ENCODE peak calls at places on chromosome 2, in nine cellular contexts. L, S, Y, J, W, A, Q, H and O are unnamed samples.

GRCh38 chr2:128314348-128315121 is 4.1 kb downstream of the HS6ST1 start:
- DNase-seq in L (no peak), S (no peak), Y (no peak), J (no peak), W (no peak), A (no peak), Q (no peak), H (no peak), O (no peak)

GRCh38 chr2:11777066-11777782 is 30.8 kb downstream of the LPIN1 start:
- DNase-seq in L (no peak), S (no peak), Y (no peak), J (no peak), W (no peak), A (no peak), Q (peak; percentile 94), H (no peak), O (no peak)

GRCh38 chr2:172335731-172336130 is 91.7 kb upstream of the ITGA6 start:
- DNase-seq in L (no peak), S (peak; percentile 43), Y (no peak), J (no peak), W (no peak), A (no peak), Q (no peak), H (no peak), O (no peak)

GRCh38 chr2:136242100-136242499 is 124.2 kb upstream of the CXCR4 start:
- DNase-seq in L (no peak), S (no peak), Y (no peak), J (no peak), W (no peak), A (no peak), Q (peak; percentile 43), H (no peak), O (no peak)

GRCh38 chr2:231387904-231388724 is 7.4 kb upstream of the B3GNT7 start:
- DNase-seq in L (peak; percentile 14), S (peak; percentile 85), Y (no peak), J (no peak), W (peak; percentile 30), A (peak; percentile 74), Q (peak; percentile 55), H (peak; percentile 36), O (no peak)

GRCh38 chr2:207692206-207693065 is 19.0 kb upstream of the CCNYL1 start:
- DNase-seq in L (no peak), S (peak; percentile 46), Y (no peak), J (peak; percentile 61), W (peak; percentile 54), A (peak; percentile 36), Q (peak; percentile 26), H (peak; percentile 35), O (no peak)

GRCh38 chr2:236168110-236169067 is at the start of gene GBX2:
- DNase-seq in L (no peak), S (no peak), Y (no peak), J (no peak), W (peak; percentile 13), A (peak; percentile 70), Q (peak; percentile 80), H (peak; percentile 44), O (no peak)

GRCh38 chr2:240435955-240436625 is 627 bp downstream of the GPC1 start:
- DNase-seq in L (peak; percentile 15), S (no peak), Y (no peak), J (no peak), W (peak; percentile 25), A (peak; percentile 37), Q (peak; percentile 33), H (peak; percentile 24), O (no peak)

GRCh38 chr2:211495339-211495738 is 938.9 kb downstream of the CPS1 start:
- DNase-seq in L (no peak), S (no peak), Y (no peak), J (no peak), W (no peak), A (no peak), Q (no peak), H (no peak), O (no peak)

GRCh38 chr2:205405194-205405593 is 277.1 kb upstream of the NRP2 start:
- DNase-seq in L (peak; percentile 50), S (no peak), Y (no peak), J (no peak), W (no peak), A (peak; percentile 46), Q (peak; percentile 13), H (peak; percentile 71), O (no peak)

GRCh38 chr2:172073518-172073917 is 11.8 kb upstream of the DLX1 start:
- DNase-seq in L (no peak), S (no peak), Y (no peak), J (no peak), W (no peak), A (no peak), Q (no peak), H (no peak), O (no peak)

GRCh38 chr2:75340560-75340959 is 141.2 kb upstream of the TACR1 start:
- DNase-seq in L (no peak), S (no peak), Y (no peak), J (no peak), W (no peak), A (no peak), Q (no peak), H (no peak), O (peak; percentile 28)

GRCh38 chr2:8679827-8680731 is 1.8 kb upstream of the ID2 start:
- DNase-seq in L (peak; percentile 80), S (no peak), Y (no peak), J (peak; percentile 38), W (peak; percentile 86), A (peak; percentile 29), Q (no peak), H (peak; percentile 54), O (no peak)

DNA sequence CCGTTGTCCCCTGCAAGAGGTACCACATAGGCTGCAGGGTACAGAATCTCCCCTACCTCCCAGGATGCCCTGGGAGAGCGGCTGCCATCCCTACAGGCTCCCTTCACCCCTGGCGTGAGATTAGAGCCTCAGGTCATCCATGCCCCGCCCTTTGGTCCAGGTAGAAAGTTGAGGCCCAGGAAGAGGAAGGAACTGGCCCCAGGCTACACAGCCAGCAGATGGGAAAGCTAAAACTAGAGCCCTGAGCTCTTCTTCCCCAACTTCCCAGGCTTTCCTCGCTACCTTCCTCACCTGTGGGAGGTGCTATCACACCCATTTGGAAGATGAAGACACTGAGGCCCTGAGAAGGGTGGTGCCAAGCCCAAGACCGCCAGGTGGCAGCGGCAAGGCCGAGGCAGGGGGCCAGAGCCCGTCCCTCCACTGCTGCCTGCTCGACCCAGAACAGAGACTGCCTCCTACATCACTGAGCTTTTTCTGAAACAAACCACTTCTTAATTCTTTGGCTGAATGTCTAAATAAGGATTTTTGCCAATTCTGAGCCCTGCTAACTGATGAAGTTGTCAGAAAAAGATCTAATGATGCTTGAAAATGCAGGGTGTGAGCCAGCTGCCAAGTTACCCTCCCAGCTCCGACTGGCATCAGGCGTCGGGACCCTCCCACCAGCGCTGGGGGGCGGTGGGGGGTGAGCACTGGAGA is 25.7 kb downstream of the CIB4 start:
- DNase-seq in L (peak; percentile 5), S (no peak), Y (no peak), J (no peak), W (peak; percentile 41), A (no peak), Q (no peak), H (no peak), O (no peak)
- TF ChIP-seq CTCF in L (peak; percentile 7), S (no peak), Y (peak; percentile 13), J (no peak), W (no peak), A (peak; percentile 17), Q (peak; percentile 9), H (no peak), O (no peak)

GRCh38 chr2:118495278-118495677 is 352.2 kb downstream of the EN1 start:
- DNase-seq in L (no peak), S (no peak), Y (no peak), J (no peak), W (no peak), A (no peak), Q (no peak), H (no peak), O (no peak)

GRCh38 chr2:118489712-118490255 is 357.7 kb downstream of the EN1 start:
- DNase-seq in L (no peak), S (no peak), Y (no peak), J (no peak), W (no peak), A (no peak), Q (no peak), H (no peak), O (no peak)

GRCh38 chr2:118496467-118496866 is 351.0 kb downstream of the EN1 start:
- DNase-seq in L (no peak), S (no peak), Y (no peak), J (no peak), W (no peak), A (no peak), Q (no peak), H (no peak), O (no peak)

GRCh38 chr2:118490323-118490722 is 357.1 kb downstream of the EN1 start:
- DNase-seq in L (no peak), S (no peak), Y (no peak), J (no peak), W (no peak), A (no peak), Q (no peak), H (no peak), O (no peak)

DNA sequence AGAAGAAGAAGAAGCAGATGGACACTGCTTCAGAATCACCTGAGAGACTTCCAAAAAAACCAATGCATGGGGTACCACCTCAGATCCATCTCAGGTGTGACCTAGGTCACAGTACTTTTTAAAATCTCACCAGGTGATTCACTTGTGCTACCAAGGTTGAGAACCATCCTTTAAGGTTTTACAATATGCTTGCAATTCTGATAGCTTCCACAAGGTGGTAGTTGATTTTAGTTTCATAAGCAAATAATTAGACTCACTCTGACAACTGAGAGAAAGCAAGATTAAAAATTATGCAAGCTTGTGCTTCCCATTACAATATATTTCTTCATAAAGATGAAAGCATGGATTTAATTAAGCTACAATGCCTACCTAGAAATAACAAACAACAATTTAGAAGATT is 355.1 kb downstream of the EN1 start:
- DNase-seq in L (peak; percentile 41), S (no peak), Y (peak; percentile 48), J (peak; percentile 2), W (no peak), A (peak; percentile 60), Q (peak; percentile 17), H (peak; percentile 63), O (no peak)
- TF ChIP-seq CTCF in L (peak; percentile 35), S (peak; percentile 19), Y (peak; percentile 57), J (peak; percentile 66), W (no peak), A (peak; percentile 48), Q (peak; percentile 38), H (peak; percentile 44), O (no peak)

GRCh38 chr2:47043142-47043890 is 111.8 kb downstream of the STPG4 start:
- DNase-seq in L (peak; percentile 90), S (no peak), Y (no peak), J (no peak), W (peak; percentile 61), A (peak; percentile 92), Q (peak; percentile 94), H (peak; percentile 96), O (no peak)
- TF ChIP-seq CTCF in L (no peak), S (no peak), Y (no peak), J (no peak), W (no peak), A (no peak), Q (no peak), H (no peak), O (no peak)

DNA sequence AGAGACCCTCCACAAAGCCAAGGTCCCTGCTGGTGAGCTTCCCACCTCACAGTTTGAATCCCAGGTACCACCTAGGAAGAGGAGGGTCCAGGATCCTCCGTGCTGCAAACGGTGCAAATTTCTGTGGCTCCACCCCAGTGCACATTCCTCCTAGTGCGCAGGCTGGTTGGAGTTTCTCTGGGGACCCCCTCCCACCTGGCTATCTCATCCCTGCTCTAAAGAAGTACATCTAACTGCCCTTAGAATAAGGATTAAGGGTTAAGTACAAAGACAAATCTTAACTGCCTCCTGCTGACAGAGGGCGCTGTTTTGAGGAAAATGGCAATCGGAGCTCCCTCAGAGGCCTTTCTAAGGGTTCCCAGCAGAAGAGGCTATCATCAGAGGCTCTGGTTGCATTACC is 109.6 kb upstream of the FSIP2 start:
- DNase-seq in L (peak; percentile 2), S (peak; percentile 14), Y (no peak), J (peak; percentile 17), W (no peak), A (no peak), Q (no peak), H (no peak), O (no peak)
- TF ChIP-seq CTCF in L (peak; percentile 1), S (no peak), Y (peak; percentile 37), J (peak; percentile 67), W (no peak), A (no peak), Q (no peak), H (no peak), O (no peak)